ENCODE peak calls at places on chromosomes 16 and 17, in six cellular contexts. V is HFF-Myc, Z is cardiac fibroblast, U is nephron progenitor cell, N is dorsolateral prefrontal cortex, R is lower lobe of right lung. W is an unnamed sample.

GRCh38 chr16:3149630-3150345 is 15.0 kb downstream of the ZNF213 start:
- DNase-seq in R (peak), N (no peak), Z (peak), V (no peak), U (peak), W (no peak)

GRCh38 chr16:25692734-25693508 is 1.2 kb downstream of the HS3ST4 start:
- DNase-seq in Z (no peak), U (peak), R (no peak), V (no peak), N (no peak), W (no peak)

GRCh38 chr17:45228121-45228941 is 6.6 kb downstream of the FMNL1 start:
- DNase-seq in V (no peak), N (no peak), R (no peak), Z (no peak), U (no peak), W (no peak)

GRCh38 chr16:15652293-15653001 is 2.4 kb downstream of the NDE1 start:
- DNase-seq in R (no peak), N (no peak), U (no peak), V (no peak), Z (no peak), W (no peak)

GRCh38 chr17:5437721-5438317 is 1.1 kb downstream of the C1QBP start:
- DNase-seq in R (no peak), Z (no peak), N (no peak), U (no peak), V (no peak), W (no peak)

GRCh38 chr17:4616456-4616855 is 25.0 kb downstream of the ALOX15 start:
- DNase-seq in V (no peak), R (no peak), N (no peak), U (no peak), Z (no peak), W (no peak)

GRCh38 chr17:13437966-13438779 is 163.6 kb downstream of the HS3ST3A1 start:
- DNase-seq in N (no peak), V (no peak), U (peak), R (no peak), Z (no peak), W (no peak)

GRCh38 chr17:70336411-70336810 is 167.1 kb downstream of the KCNJ2 start:
- DNase-seq in Z (no peak), R (no peak), U (no peak), N (no peak), V (no peak), W (no peak)

GRCh38 chr17:49656247-49656646 is 21.6 kb downstream of the SPOP start:
- DNase-seq in N (no peak), U (no peak), Z (no peak), V (no peak), R (no peak), W (no peak)

GRCh38 chr16:12578001-12578400 is 225.7 kb downstream of the CPPED1 start:
- DNase-seq in R (no peak), Z (no peak), V (no peak), N (peak), U (no peak), W (peak)

GRCh38 chr17:63474174-63474913 is 2.5 kb upstream of the ACE start:
- DNase-seq in Z (peak), U (no peak), R (no peak), V (no peak), N (no peak), W (no peak)

DNA sequence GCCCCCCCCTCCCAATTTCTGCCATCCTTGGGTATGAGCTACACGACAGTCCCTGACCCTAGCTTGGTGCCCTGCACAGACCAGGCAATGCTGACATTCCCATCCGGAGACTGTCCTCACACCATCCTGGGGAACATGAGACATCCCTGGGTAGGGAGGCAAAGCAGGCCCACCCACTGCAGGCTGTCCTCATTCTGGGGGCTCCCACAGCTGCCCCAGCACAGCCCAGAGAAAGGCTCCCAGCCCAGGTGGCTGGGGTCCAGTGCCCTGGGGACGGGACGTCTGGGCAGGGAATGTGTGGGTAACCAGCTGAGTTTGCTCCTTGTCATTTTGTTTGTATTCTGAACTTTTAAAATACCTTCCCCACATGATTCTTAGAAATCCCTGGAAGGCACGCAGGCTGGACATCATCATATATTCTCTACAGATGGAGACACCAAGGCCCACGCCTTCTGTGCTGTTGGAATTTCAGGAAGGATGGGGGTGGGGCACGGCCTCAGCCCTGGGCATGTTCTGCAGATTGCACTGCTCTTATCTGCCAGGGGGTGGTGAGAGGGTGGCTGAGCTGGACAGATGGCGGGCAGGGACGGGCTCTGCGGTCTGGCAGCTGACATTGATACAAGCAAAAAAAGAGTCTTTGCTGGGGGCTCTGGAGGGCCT is 28.5 kb downstream of the LRRC75A start:
- DNase-seq in V (no peak), U (no peak), R (no peak), N (peak), Z (peak), W (no peak)
- TF ChIP-seq CTCF in V (peak), U (no peak), R (no peak), N (peak), Z (no peak), W (peak)

DNA sequence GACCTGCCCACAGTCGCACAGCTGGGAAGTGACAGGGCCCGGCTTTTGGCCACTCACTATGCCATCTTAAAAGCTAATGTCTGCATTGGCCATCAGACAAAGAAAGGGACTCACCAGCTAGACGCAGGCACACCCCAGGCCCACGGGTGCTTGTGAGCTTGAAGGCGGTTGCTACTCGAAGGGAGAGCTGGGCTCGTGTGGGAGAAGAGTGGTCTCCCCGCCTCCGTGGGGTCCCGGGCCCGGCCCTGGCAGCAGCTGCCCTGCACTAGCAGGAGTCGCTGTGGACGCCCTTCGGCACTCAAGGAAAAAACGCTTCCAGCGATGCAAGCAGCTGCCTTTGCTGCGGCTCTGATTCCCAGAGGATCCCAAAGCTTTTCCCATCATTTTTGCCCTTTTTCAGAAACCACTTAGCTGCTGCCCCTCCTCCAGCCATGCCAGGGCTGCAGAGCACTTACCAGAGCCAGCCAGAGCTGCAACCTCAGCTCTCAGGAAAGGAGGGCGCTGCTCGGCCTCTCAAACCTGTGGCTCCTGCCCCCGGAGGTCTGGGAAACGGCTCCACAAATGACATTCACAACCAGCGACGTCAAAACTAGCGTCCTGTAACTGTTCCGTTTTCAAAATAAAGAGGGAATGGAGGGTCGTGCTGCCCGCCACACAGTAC is 12.3 kb downstream of the TRPV1 start:
- DNase-seq in V (no peak), N (no peak), U (no peak), Z (no peak), R (no peak), W (no peak)
- TF ChIP-seq CTCF in V (no peak), N (no peak), U (no peak), Z (no peak), R (no peak), W (no peak)

DNA sequence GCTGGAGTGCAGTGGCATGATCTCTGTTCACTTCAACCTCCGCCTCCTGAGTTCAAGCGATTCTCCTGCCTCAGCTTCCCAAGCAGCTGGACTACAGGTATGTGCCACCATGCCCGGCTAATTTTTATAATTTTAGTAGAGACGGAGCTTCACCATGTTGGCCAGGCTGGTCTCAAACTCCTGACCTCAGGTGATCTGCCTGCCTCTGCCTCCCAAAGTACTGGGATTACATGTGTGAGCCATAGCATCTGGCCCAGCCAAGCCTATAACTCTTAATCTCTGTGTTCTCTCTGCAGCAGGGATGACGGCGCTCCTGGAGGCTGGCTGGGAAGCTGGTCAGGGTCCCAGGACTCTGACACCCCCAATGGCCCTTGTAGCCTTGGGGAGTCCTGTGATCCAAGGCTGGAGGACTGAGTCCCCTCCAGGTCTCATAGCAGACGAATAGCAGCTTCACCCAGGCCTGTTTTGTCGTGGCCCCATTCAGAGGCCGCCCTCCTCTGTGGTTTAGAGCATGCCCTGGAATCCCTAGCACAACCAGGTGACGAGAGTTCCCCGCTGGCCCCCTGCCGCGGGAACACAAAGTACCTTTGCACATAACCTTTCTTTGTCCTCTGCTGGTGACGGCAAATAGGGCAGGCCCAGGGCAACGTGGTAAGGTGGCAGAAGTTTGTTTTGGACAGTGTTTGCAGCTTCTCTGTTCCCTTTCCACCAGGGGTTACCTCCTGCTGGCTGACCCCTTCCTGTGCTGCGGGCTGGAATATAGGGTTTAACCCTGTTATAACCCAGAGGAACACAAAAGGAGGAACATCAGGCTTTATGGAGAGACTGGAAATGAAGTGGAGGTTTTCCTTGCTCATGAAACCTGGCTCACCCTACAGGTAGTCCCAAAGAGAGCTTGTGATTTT is 43.0 kb upstream of the TOB1 start:
- DNase-seq in R (peak), V (no peak), Z (no peak), U (no peak), N (no peak), W (no peak)
- TF ChIP-seq CTCF in R (no peak), V (no peak), Z (no peak), U (no peak), N (no peak), W (no peak)

DNA sequence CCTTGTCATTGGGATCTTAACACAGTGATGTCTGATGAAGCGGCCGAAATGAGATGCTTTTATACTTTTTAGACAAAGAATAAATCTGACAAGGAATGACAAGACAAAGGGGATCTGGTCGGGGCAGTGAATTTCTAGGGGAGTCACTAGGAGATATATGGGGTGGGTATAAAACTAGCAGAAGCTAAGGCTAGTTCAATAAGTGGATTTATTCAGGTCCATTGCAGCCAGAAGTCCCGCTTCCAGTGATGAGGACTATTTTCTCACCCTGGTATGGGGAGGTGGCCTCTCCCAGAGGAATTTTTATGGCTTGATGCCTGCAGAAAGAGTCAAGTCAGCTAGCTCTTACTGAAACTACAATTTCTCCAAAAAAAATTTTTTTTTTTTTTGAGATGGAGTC is 23.9 kb downstream of the SLC38A8 start:
- DNase-seq in V (no peak), N (no peak), R (no peak), U (no peak), Z (no peak), W (no peak)
- TF ChIP-seq CTCF in V (no peak), N (no peak), R (no peak), U (no peak), Z (no peak), W (no peak)

GRCh38 chr16:89412811-89413210 is 77.5 kb downstream of the ANKRD11 start:
- DNase-seq in Z (no peak), N (no peak), V (no peak), U (peak), R (no peak), W (no peak)

GRCh38 chr16:89411335-89411850 is 79.0 kb downstream of the ANKRD11 start:
- DNase-seq in Z (no peak), N (no peak), U (no peak), R (no peak), V (no peak), W (no peak)

GRCh38 chr16:89409161-89409711 is 81.1 kb downstream of the ANKRD11 start:
- DNase-seq in Z (peak), R (no peak), V (no peak), U (no peak), N (no peak), W (no peak)

GRCh38 chr16:89410322-89410721 is 80.0 kb downstream of the ANKRD11 start:
- DNase-seq in Z (no peak), V (no peak), N (no peak), R (no peak), U (no peak), W (no peak)

DNA sequence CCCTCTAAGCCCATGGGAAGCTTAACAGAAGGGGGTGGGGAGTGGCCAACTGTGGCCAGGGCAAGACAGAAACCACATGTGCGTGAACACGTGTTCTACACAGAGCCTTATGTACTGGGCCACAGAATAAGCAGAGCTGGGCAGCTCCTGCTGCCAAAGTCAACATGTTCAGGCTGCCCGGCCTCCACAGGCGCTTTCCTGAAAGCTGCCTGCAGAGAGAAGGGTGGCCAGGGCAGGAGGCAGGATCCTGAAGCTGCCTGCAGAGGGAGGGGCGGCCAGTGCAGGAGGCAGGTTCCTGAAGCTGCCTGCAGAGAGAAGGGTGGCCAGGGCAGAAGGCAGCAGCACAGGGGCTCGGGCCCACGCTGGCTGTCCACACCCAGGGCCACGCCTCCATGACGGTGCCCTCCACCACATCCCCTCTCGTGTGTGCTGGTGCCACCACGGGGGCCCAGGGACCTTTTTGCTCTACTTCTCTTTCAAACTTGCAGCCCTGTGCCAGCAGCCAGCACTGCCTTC is 79.5 kb downstream of the ANKRD11 start:
- DNase-seq in Z (peak), R (peak), N (no peak), V (peak), U (no peak), W (no peak)
- TF ChIP-seq CTCF in Z (peak), R (peak), N (peak), V (no peak), U (no peak), W (peak)

W was measured in chondrocyte.